ENCODE peak calls at places on chromosomes 16 and 17, in seven cellular contexts. F is cardiac septum; P is activated CD8-positive, alpha-beta memory T cell treated with anti-CD3 and anti-CD28 coated beads, Interleukin-2, amount 10 ng/mL, durations not matched to agents 7 days and 5 days; E is mucosa of gallbladder; Z is CD8-positive, alpha-beta T cell; X is glutamatergic neuron; S is Right ventricle myocardium superior. K is an unnamed sample.
A peak's percentile ranks its signal among the peaks of the same experiment; 100 is the strongest.

GRCh38 chr16:14510939-14511797 is 118.9 kb downstream of the PARN start:
- DNase-seq in S (no peak), P (no peak), E (no peak), F (no peak), X (no peak), Z (no peak), K (no peak)

GRCh38 chr16:84607694-84608093 is 10.2 kb downstream of the COTL1 start:
- DNase-seq in Z (no peak), F (peak; percentile 85), P (no peak), S (no peak), X (no peak), E (no peak), K (peak; percentile 81)

GRCh38 chr16:61814716-61815347 is 221.4 kb downstream of the CDH8 start:
- DNase-seq in F (no peak), X (no peak), Z (no peak), S (no peak), E (no peak), P (no peak), K (no peak)

GRCh38 chr16:85473909-85474640 is 139.0 kb upstream of the GSE1 start:
- DNase-seq in Z (no peak), S (no peak), E (no peak), P (no peak), X (no peak), F (no peak), K (no peak)

GRCh38 chr17:39139137-39139516 is 12.3 kb downstream of the PLXDC1 start:
- DNase-seq in S (no peak), F (no peak), P (no peak), X (no peak), Z (no peak), E (no peak), K (no peak)

GRCh38 chr17:82145550-82146165 is 47.6 kb upstream of the FASN start:
- DNase-seq in S (no peak), X (no peak), P (no peak), Z (no peak), F (no peak), E (no peak), K (no peak)

GRCh38 chr17:11332706-11333105 is 91.7 kb downstream of the SHISA6 start:
- DNase-seq in X (no peak), P (no peak), E (no peak), Z (no peak), F (no peak), S (no peak), K (no peak)

GRCh38 chr17:74807925-74808324 is 31.8 kb upstream of the NAT9 start:
- DNase-seq in P (no peak), X (no peak), S (no peak), Z (no peak), E (no peak), F (no peak), K (no peak)

GRCh38 chr17:57459286-57459915 is 203.1 kb downstream of the MSI2 start:
- DNase-seq in X (no peak), F (no peak), E (no peak), P (peak; percentile 73), S (no peak), Z (no peak), K (no peak)

GRCh38 chr16:64751906-64752305 is 370.0 kb downstream of the CDH11 start:
- DNase-seq in F (no peak), P (no peak), Z (no peak), X (no peak), E (no peak), S (no peak), K (no peak)

GRCh38 chr16:66919569-66920472 is 1.1 kb upstream of the CDH16 start:
- DNase-seq in S (no peak), E (no peak), Z (no peak), P (no peak), X (no peak), F (no peak), K (no peak)

GRCh38 chr17:80425835-80426426 is 11.0 kb downstream of the ENDOV start:
- DNase-seq in E (no peak), P (no peak), X (no peak), Z (no peak), F (no peak), S (no peak), K (no peak)

K was measured in SIG-M5.